ENCODE peak calls at places on chromosomes 1 and 21, in seven cellular contexts. K, X, C, J, I, B and W are unnamed samples.

GRCh38 chr1:164602480-164603093 is 43.6 kb downstream of the PBX1 start:
- DNase-seq in J (peak; percentile 45), C (peak; percentile 82), I (peak; percentile 83), X (peak; percentile 56), K (peak; percentile 55), B (peak; percentile 93), W (peak; percentile 81)

GRCh38 chr1:2494323-2494693 is 18.2 kb downstream of the PLCH2 start:
- DNase-seq in J (no peak), B (no peak), I (no peak), X (peak; percentile 57), K (no peak), C (no peak), W (peak; percentile 85)

GRCh38 chr1:178644308-178645120 is 80.5 kb upstream of the RALGPS2 start:
- DNase-seq in B (no peak), I (peak; percentile 56), K (peak; percentile 17), C (peak; percentile 67), J (no peak), X (peak; percentile 44), W (no peak)

GRCh38 chr1:228920791-228921190 is 185.5 kb downstream of the RHOU start:
- DNase-seq in I (no peak), X (no peak), K (no peak), C (no peak), J (no peak), B (no peak), W (no peak)

GRCh38 chr1:92473781-92474495 is 12.8 kb downstream of the GFI1 start:
- DNase-seq in X (no peak), C (no peak), B (no peak), J (no peak), K (no peak), I (no peak), W (no peak)

GRCh38 chr1:22717038-22717758 is 6.6 kb downstream of the EPHB2 start:
- DNase-seq in X (peak; percentile 79), J (no peak), I (peak; percentile 60), K (no peak), B (peak; percentile 44), C (no peak), W (no peak)

GRCh38 chr1:156091610-156092009 is 9.3 kb upstream of the MEX3A start:
- DNase-seq in C (no peak), I (no peak), J (no peak), B (no peak), X (no peak), K (no peak), W (no peak)

GRCh38 chr21:32797679-32798078 is 26.1 kb upstream of the PAXBP1 start:
- DNase-seq in B (no peak), I (no peak), X (no peak), J (no peak), C (no peak), K (no peak), W (no peak)

GRCh38 chr1:151277249-151277648 is 4.8 kb upstream of the ZNF687 start:
- DNase-seq in J (no peak), I (no peak), B (no peak), K (no peak), X (no peak), C (no peak), W (no peak)

GRCh38 chr1:225815526-225816178 is 5.7 kb downstream of the EPHX1 start:
- DNase-seq in X (no peak), C (no peak), B (no peak), K (no peak), J (no peak), I (no peak), W (no peak)

GRCh38 chr1:21956720-21957552 is 19.8 kb upstream of the HSPG2 start:
- DNase-seq in X (peak; percentile 66), J (peak; percentile 56), I (peak; percentile 89), K (peak; percentile 74), B (peak; percentile 29), C (peak; percentile 51), W (peak; percentile 93)

GRCh38 chr1:180343931-180344406 is 113.9 kb downstream of the LHX4 start:
- DNase-seq in C (peak; percentile 65), I (peak; percentile 32), B (no peak), K (no peak), J (peak; percentile 51), X (peak; percentile 82), W (no peak)

GRCh38 chr1:201085902-201086735 is 26.1 kb downstream of the CACNA1S start:
- DNase-seq in J (peak; percentile 52), C (peak; percentile 70), X (peak; percentile 69), K (peak; percentile 17), I (peak; percentile 78), B (peak; percentile 82), W (peak; percentile 43)

GRCh38 chr1:31811605-31812004 is 4.2 kb downstream of the SPOCD1 start:
- DNase-seq in K (no peak), B (peak; percentile 91), I (no peak), J (peak; percentile 11), C (peak; percentile 41), X (no peak), W (no peak)

GRCh38 chr1:46555826-46556619 is 4.6 kb upstream of the KNCN start:
- DNase-seq in K (no peak), X (no peak), B (no peak), J (no peak), C (no peak), I (no peak), W (no peak)

GRCh38 chr1:26478159-26478558 is 5.9 kb downstream of the HMGN2 start:
- DNase-seq in C (no peak), K (no peak), J (no peak), B (no peak), X (no peak), I (no peak), W (no peak)

GRCh38 chr1:41540886-41541591 is 56.6 kb upstream of the EDN2 start:
- DNase-seq in J (no peak), C (no peak), X (no peak), B (no peak), I (peak; percentile 4), K (no peak), W (no peak)

GRCh38 chr1:248404024-248404423 is 1.2 kb downstream of the OR2T1 start:
- DNase-seq in C (no peak), B (peak; percentile 1), X (no peak), J (no peak), I (no peak), K (no peak), W (no peak)

GRCh38 chr21:41045534-41046268 is 122.3 kb upstream of the BACE2 start:
- DNase-seq in K (no peak), X (no peak), C (peak; percentile 54), B (peak; percentile 50), I (peak; percentile 64), J (no peak), W (peak; percentile 82)

GRCh38 chr1:110433803-110434202 is 17.1 kb upstream of the PROK1 start:
- DNase-seq in X (no peak), I (peak; percentile 34), J (peak; percentile 68), K (peak; percentile 23), C (peak; percentile 45), B (peak; percentile 80), W (no peak)

GRCh38 chr1:211511947-211512346 is 20.0 kb upstream of the RD3 start:
- DNase-seq in C (no peak), X (no peak), I (peak; percentile 34), J (no peak), K (no peak), B (no peak), W (peak; percentile 58)

DNA sequence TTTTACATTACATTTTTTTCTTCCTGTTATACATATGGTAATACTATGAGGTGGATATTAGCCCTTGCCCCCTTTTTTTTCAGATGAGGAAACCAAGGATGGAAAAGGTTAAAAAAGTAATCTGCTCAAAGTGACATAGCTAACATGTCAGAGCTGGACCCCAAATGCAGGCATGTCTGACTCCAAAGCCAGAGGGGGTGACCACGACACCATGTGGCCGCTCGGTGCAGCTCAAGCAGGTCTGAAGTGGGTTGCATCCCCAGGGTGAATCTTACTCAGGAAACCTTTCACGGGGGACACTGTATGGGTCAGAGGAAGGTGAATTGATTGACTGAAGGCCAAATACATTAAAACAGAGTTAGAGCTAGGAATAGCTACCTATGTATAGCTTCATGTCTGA is 34.8 kb downstream of the CD34 start:
- DNase-seq in B (peak; percentile 42), I (no peak), X (no peak), K (no peak), J (no peak), C (no peak), W (no peak)
- TF ChIP-seq CTCF in B (peak; percentile 68), I (no peak), X (no peak), K (no peak), J (no peak), C (peak; percentile 23), W (no peak)

DNA sequence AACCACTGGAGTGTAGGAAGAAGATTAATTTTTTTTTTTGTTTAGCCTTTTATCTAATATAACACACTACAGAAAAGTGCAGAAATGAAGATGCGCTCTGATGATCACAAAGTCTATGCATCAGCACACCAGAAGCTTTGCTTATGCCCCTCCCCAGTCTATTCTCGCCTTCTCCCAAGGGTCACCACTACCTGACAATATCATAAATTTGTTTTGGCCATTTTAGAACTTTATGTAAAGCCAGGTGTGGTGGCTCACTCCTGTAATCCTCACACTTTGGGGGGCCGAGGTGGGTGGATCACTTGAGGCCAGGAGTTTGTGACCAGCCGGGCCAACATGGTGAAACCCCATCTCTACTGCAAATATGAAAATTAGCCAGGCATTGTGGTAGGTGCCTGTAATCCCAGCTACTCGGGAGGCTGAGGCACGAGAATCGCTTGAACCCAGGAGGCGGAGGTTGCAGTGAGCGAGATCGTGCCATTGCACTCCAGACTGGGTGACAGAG is 231.3 kb downstream of the FOXD2 start:
- DNase-seq in I (peak; percentile 3), B (no peak), K (no peak), X (no peak), C (no peak), J (peak; percentile 2), W (no peak)
- H3K27ac ChIP-seq in I (no peak overlapping the region), B (no peak overlapping the region), K (no peak overlapping the region), X (no peak overlapping the region), C (no peak overlapping the region), J (no peak overlapping the region), W (no peak overlapping the region)

GRCh38 chr1:199743227-199743626 is 284.3 kb upstream of the NR5A2 start:
- DNase-seq in K (no peak), J (no peak), I (no peak), X (no peak), B (no peak), C (no peak), W (no peak)
- TF ChIP-seq CTCF in K (no peak), J (no peak), I (no peak), X (no peak), B (no peak), C (no peak), W (no peak)

GRCh38 chr21:46424621-46425020 is 34.1 kb upstream of the DIP2A start:
- DNase-seq in B (no peak), I (no peak), J (no peak), X (no peak), C (no peak), K (no peak), W (no peak)
- H3K27ac ChIP-seq in B (peak overlapping the region; percentile 19), I (peak overlapping the region; percentile 59), J (no peak overlapping the region), X (no peak overlapping the region), C (no peak overlapping the region), K (no peak overlapping the region), W (no peak overlapping the region)

GRCh38 chr1:186927884-186928283 is 99.1 kb downstream of the PLA2G4A start:
- DNase-seq in X (no peak), C (peak; percentile 30), K (no peak), B (peak; percentile 5), I (no peak), J (no peak), W (no peak)
- TF ChIP-seq CTCF in X (no peak), C (no peak), K (no peak), B (no peak), I (no peak), J (no peak), W (no peak)